ENCODE peak calls at places on chromosomes 13 and 19, in nine cellular contexts. F is PC-3; K is heart left ventricle; C is naive thymus-derived CD4-positive, alpha-beta T cell; T is fibroblast of mammary gland; Y is NCI-H2081; L is activated T-cell treated with anti-CD3 and anti-CD28 coated beads, Interleukin-2, amount 50 U/mL, for 4 hours; I is OCI-LY7; P is NCI-H524. B is an unnamed sample.

GRCh38 chr13:42345367-42345766 is 73.4 kb downstream of the AKAP11 start:
- DNase-seq in F (no peak), K (no peak), C (no peak), T (no peak), Y (no peak), L (no peak), I (no peak), P (no peak), B (no peak)

GRCh38 chr19:7870571-7871279 is 3.5 kb downstream of the PRR36 start:
- DNase-seq in F (peak), K (no peak), C (no peak), T (peak), Y (no peak), L (no peak), I (peak), P (no peak), B (peak)

GRCh38 chr13:25901460-25902376 is 150.1 kb downstream of the SHISA2 start:
- DNase-seq in F (peak), K (no peak), C (no peak), T (peak), Y (no peak), L (no peak), I (peak), P (no peak), B (no peak)

GRCh38 chr13:33032037-33032625 is 15.9 kb downstream of the KL start:
- DNase-seq in F (no peak), K (no peak), C (no peak), T (peak), Y (no peak), L (no peak), I (no peak), P (no peak), B (no peak)

GRCh38 chr13:36880961-36881360 is 39.1 kb downstream of the SMAD9 start:
- DNase-seq in F (no peak), K (no peak), C (no peak), T (peak), Y (no peak), L (no peak), I (no peak), P (no peak), B (peak)

GRCh38 chr19:45423033-45423588 is 606 bp downstream of the ERCC1 start:
- DNase-seq in F (no peak), K (no peak), C (no peak), T (no peak), Y (no peak), L (peak), I (no peak), P (no peak), B (no peak)

GRCh38 chr19:46634656-46635218 is 1.3 kb downstream of the GNG8 start:
- DNase-seq in F (no peak), K (no peak), C (no peak), T (no peak), Y (peak), L (no peak), I (no peak), P (peak), B (no peak)

GRCh38 chr13:112877066-112877465 is 91.9 kb upstream of the MCF2L start:
- DNase-seq in F (no peak), K (no peak), C (no peak), T (no peak), Y (no peak), L (no peak), I (no peak), P (no peak), B (no peak)

GRCh38 chr13:95207769-95208366 is 93.4 kb downstream of the ABCC4 start:
- DNase-seq in F (no peak), K (no peak), C (no peak), T (no peak), Y (no peak), L (no peak), I (peak), P (no peak), B (peak)

GRCh38 chr19:13613447-13613846 is 107.2 kb upstream of the CACNA1A start:
- DNase-seq in F (no peak), K (no peak), C (no peak), T (no peak), Y (peak), L (no peak), I (no peak), P (no peak), B (no peak)

GRCh38 chr13:110705826-110706569 is at the start of gene CARS2:
- DNase-seq in F (peak), K (peak), C (peak), T (peak), Y (peak), L (peak), I (peak), P (peak), B (peak)

GRCh38 chr19:12733369-12733896 is 1.1 kb downstream of the TRIR start:
- DNase-seq in F (peak), K (no peak), C (no peak), T (peak), Y (peak), L (peak), I (peak), P (peak), B (peak)

GRCh38 chr13:41515491-41516139 is 58.3 kb downstream of the RGCC start:
- DNase-seq in F (no peak), K (no peak), C (no peak), T (no peak), Y (no peak), L (no peak), I (no peak), P (no peak), B (no peak)

GRCh38 chr19:18776288-18776594 is 14.9 kb downstream of the COMP start:
- DNase-seq in F (peak), K (no peak), C (no peak), T (peak), Y (no peak), L (no peak), I (no peak), P (no peak), B (no peak)

GRCh38 chr13:95378603-95379002 is 77.4 kb upstream of the ABCC4 start:
- DNase-seq in F (peak), K (no peak), C (no peak), T (no peak), Y (no peak), L (no peak), I (no peak), P (no peak), B (no peak)

GRCh38 chr19:18029617-18030338 is 21.8 kb downstream of the ARRDC2 start:
- DNase-seq in F (peak), K (no peak), C (no peak), T (peak), Y (peak), L (no peak), I (no peak), P (peak), B (no peak)